ENCODE peak calls at places on chromosomes 3 and 15, in four cellular contexts. D is prostate gland, B is tibial nerve, O is suprapubic skin. K is an unnamed sample. For H3K27me3 and H3K4me1, the result is how much of the 10 kb centered on the place peaks cover.

GRCh38 chr3:39147711-39148115 is 5.7 kb downstream of the CSRNP1 start:
- DNase-seq in D (no peak), B (no peak), O (no peak), K (peak)

GRCh38 chr3:79378064-79378463 is 389.7 kb downstream of the ROBO1 start:
- DNase-seq in D (peak), B (no peak), O (no peak), K (no peak)

GRCh38 chr15:101399431-101399830 is 90.1 kb downstream of the PCSK6 start:
- DNase-seq in D (no peak), B (no peak), O (peak), K (no peak)

GRCh38 chr3:36455406-36455805 is 75.1 kb downstream of the STAC start:
- DNase-seq in D (no peak), B (no peak), O (no peak), K (no peak)

GRCh38 chr3:126541628-126542339 is 16.9 kb downstream of the C3orf22 start:
- DNase-seq in D (no peak), B (no peak), O (peak), K (peak)

GRCh38 chr3:138984816-138985215 is 21.3 kb downstream of the PRR23A start:
- DNase-seq in D (no peak), B (no peak), O (no peak), K (no peak)

GRCh38 chr15:59722451-59722850 is 33.3 kb upstream of the BNIP2 start:
- DNase-seq in D (no peak), B (no peak), O (no peak), K (no peak)

GRCh38 chr3:71299160-71299559 is 284.4 kb downstream of the FOXP1 start:
- DNase-seq in D (no peak), B (no peak), O (no peak), K (no peak)

GRCh38 chr15:101028772-101029438 is 109.7 kb downstream of the LRRK1 start:
- DNase-seq in D (no peak), B (no peak), O (peak), K (peak)

GRCh38 chr3:66242788-66243463 is 22.1 kb downstream of the SLC25A26 start:
- DNase-seq in D (no peak), B (no peak), O (no peak), K (no peak)

GRCh38 chr3:170222647-170223541 is 670 bp downstream of the PRKCI start:
- DNase-seq in D (peak), B (no peak), O (peak), K (peak)

GRCh38 chr3:62837145-62837787 is 38.0 kb downstream of the CADPS start:
- DNase-seq in D (no peak), B (no peak), O (no peak), K (no peak)

GRCh38 chr15:73239564-73240208 is 129.1 kb downstream of the HCN4 start:
- DNase-seq in D (no peak), B (no peak), O (no peak), K (no peak)

GRCh38 chr15:25060996-25061620 is 106.3 kb downstream of the SNRPN start:
- DNase-seq in D (no peak), B (no peak), O (peak), K (peak)

GRCh38 chr3:2420919-2421318 is 322.3 kb downstream of the CNTN4 start:
- DNase-seq in D (no peak), B (no peak), O (no peak), K (no peak)

GRCh38 chr3:13415236-13416001 is 4.7 kb downstream of the NUP210 start:
- DNase-seq in D (no peak), B (no peak), O (no peak), K (no peak)

GRCh38 chr3:143585720-143586456 is 262.4 kb downstream of the SLC9A9 start:
- DNase-seq in D (no peak), B (no peak), O (no peak), K (no peak)

GRCh38 chr3:76991165-76991564 is 48.7 kb upstream of the ROBO2 start:
- DNase-seq in D (no peak), B (no peak), O (no peak), K (no peak)

GRCh38 chr15:74995779-74996765 is 709 bp downstream of the SCAMP5 start:
- DNase-seq in D (no peak), B (no peak), O (no peak), K (no peak)

GRCh38 chr3:21995079-21995607 is 244.1 kb upstream of the ZNF385D start:
- DNase-seq in D (no peak), B (no peak), O (no peak), K (no peak)

GRCh38 chr15:87829651-87830050 is 426.9 kb downstream of the NTRK3 start:
- DNase-seq in D (no peak), B (no peak), O (no peak), K (no peak)

GRCh38 chr3:57808961-57809608 is 53.0 kb downstream of the SLMAP start:
- DNase-seq in D (no peak), B (no peak), O (no peak), K (no peak)

GRCh38 chr3:96986241-96986640 is 171.8 kb downstream of the EPHA6 start:
- DNase-seq in D (no peak), B (no peak), O (no peak), K (no peak)

GRCh38 chr3:171614318-171614967 is 154.2 kb upstream of the TNIK start:
- DNase-seq in D (no peak), B (no peak), O (no peak), K (no peak)

GRCh38 chr3:148238421-148238821 is 459.3 kb upstream of the AGTR1 start:
- DNase-seq in D (no peak), B (no peak), O (no peak), K (no peak)

GRCh38 chr15:63335543-63336240 is 46.0 kb downstream of the CA12 start:
- DNase-seq in D (no peak), B (no peak), O (no peak), K (no peak)
- H3K27me3 ChIP-seq in D (under half), B (under half), O (under half), K (under half)

DNA sequence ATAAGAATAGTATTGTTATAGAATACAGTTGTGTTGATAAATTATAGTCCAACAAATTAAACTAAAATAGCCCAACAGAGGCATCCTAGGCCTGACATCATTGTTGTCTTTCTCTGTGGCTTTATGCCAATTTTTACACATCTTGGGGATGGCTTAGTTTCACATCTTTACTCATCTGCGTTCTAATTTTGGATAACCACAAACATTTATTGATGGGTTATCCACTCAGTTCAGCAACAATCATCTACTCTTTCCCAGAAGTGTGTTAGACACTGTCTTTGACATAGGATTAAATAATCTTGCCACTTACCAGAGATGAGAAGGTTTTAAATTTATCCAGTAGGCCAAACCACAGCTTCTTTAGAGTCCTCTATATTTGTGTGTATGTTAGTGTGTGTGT is 120.8 kb upstream of the PHLDB2 start:
- DNase-seq in D (no peak), B (no peak), O (no peak), K (no peak)
- H3K4me1 ChIP-seq in D (under half), B (under half), O (under half), K (under half)

GRCh38 chr3:184018424-184018973 is 815 bp upstream of the ABCC5 start:
- DNase-seq in D (no peak), B (no peak), O (no peak), K (no peak)
- H3K4me3 ChIP-seq in D (peak), B (peak), O (peak), K (peak)

DNA sequence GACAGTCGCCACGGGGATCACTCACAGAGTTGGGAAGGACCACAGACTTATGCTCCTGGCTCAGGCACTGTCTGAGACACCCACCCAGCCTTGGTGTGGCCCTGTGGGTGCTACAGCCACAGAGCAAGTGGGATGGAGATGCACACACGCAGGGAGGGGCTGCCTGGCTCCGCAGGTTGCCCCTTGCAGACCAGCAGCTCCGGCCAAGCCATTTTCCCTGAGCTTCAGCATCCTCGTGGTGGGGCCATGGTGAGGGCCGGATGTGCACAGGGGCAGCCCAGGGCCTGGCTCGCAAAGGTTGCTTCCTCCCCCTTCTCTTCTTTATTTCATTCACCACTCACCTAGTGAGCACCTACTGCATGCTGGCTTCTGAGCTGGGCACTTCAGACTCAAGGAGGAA is 55.4 kb upstream of the GRIP2 start:
- DNase-seq in D (no peak), B (no peak), O (no peak), K (no peak)
- H3K27me3 ChIP-seq in D (under half), B (under half), O (half or more), K (half or more)

GRCh38 chr3:53748512-53749271 is 97.5 kb downstream of the CHDH start:
- DNase-seq in D (no peak), B (no peak), O (no peak), K (no peak)

GRCh38 chr3:53747559-53747958 is 98.7 kb downstream of the CHDH start:
- DNase-seq in D (no peak), B (no peak), O (no peak), K (no peak)

GRCh38 chr3:53750253-53751210 is 95.7 kb downstream of the CHDH start:
- DNase-seq in D (no peak), B (no peak), O (no peak), K (no peak)

GRCh38 chr3:53753518-53754183 is 92.6 kb downstream of the CHDH start:
- DNase-seq in D (no peak), B (no peak), O (no peak), K (no peak)

DNA sequence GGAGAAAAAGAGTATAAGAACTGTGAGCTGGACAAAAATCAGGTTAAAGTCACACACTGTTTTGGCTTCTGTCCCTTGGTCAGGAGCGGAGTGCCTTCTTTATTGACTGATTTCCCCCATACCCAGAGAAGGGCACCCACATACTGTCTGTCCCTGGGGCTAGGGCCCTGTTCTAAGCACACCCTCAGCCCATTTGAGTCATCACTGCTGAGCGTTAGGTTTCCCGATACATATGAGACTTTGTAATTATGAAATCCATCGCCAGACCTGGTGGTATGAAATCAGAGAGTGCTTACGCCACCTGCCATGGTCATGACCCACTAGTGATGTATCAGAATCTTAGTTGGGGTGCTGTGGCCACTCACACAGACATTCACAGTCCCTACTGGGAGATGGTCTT is 96.8 kb downstream of the CHDH start:
- DNase-seq in D (no peak), B (no peak), O (no peak), K (no peak)
- H3K4me1 ChIP-seq in D (under half), B (under half), O (under half), K (under half)

GRCh38 chr3:11672396-11672795 is 28.7 kb upstream of the VGLL4 start:
- DNase-seq in D (no peak), B (no peak), O (no peak), K (no peak)
- H3K4me3 ChIP-seq in D (no peak), B (no peak), O (no peak), K (peak)

GRCh38 chr15:68823561-68823960 is 2.9 kb upstream of the ANP32A start:
- DNase-seq in D (no peak), B (no peak), O (no peak), K (no peak)
- H3K27me3 ChIP-seq in D (under half), B (under half), O (under half), K (under half)

GRCh38 chr15:67834593-67835348 is 5.1 kb downstream of the RNU6-1 start:
- DNase-seq in D (no peak), B (no peak), O (no peak), K (no peak)

GRCh38 chr15:67834249-67834592 is 5.6 kb downstream of the RNU6-1 start:
- DNase-seq in D (no peak), B (no peak), O (no peak), K (no peak)

GRCh38 chr15:67836134-67836455 is 3.8 kb downstream of the RNU6-1 start:
- DNase-seq in D (no peak), B (no peak), O (no peak), K (no peak)

GRCh38 chr15:67836477-67836876 is 3.4 kb downstream of the RNU6-1 start:
- DNase-seq in D (no peak), B (no peak), O (no peak), K (peak)

DNA sequence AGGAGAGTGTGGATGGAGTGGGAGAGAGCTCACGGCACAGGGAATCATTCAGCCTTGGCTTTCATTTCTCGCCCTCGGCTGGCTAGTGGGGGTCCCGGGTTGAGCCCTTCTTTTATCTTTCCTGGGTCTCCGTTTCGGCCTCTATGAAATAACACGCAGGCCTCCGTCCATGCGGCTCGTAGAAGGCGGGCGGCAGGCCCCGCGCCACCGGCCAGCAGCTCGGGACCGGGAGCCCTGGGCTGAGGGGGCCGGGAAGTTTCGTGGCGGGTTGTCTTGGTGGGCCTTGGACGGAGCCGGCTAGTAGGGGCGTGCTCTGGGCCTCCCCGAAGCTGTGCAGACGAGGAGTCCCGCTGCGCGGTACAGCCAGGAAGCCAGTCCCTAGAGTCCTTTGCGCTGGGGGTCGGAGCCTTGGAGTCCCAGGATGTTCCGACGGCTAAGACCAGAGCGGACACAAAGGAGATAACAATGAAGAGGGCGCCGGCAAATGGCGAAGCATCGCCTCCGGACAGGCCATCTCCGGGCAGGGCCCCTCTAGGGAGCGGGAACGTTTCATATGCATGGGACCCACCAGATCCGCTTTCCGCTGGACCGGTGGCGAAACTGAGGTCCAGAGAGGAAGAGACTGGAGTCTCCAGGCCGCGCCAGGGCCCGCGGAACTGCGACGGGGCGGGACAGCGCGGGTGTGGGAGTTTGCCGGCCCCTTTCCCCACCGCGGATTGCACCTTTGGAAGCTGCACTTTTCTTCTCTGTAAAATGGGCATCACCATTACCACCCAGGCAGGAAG is 4.3 kb downstream of the RNU6-1 start:
- DNase-seq in D (no peak), B (no peak), O (no peak), K (no peak)
- H3K4me1 ChIP-seq in D (under half), B (under half), O (half or more), K (under half)

DNA sequence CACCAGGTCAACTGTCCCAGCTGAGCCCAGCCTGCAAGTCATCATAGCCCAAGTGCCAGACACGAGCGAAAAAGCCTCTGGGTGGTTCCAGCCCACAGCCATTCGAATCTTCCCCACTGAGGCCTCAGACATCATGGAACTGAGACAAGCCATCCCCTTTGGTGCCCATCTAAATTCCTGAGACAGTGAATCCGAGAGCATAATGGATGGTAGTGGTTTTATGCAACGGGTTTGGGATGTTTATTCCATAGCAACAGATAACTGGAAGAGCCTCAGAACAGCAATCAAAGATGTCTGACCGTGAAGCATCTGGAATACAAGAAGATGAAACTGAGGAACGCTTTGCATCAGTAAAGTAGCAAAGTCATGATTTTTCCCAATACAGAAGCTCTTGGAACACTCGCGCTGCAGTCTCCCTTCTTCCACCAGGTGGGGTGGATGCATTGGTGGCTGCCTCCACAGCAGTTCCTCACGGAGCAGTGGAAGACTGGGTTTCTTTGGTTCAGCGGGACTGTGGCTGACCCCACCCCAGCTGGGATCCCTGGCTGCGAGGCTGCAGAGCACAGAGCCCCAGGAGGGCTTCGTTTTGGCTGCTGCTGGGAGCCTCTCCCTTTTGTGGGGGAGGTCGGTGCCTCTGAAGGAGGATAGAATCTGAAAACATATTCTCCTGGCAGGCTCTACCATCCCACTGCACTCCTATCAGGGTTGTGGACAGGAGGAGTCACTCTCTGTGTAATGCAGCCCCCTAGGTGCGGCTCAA is 26.4 kb upstream of the PDE8A start:
- DNase-seq in D (peak), B (peak), O (peak), K (peak)
- H3K4me3 ChIP-seq in D (no peak), B (peak), O (peak), K (peak)